ENCODE peak calls at places on chromosome 3, in nine cellular contexts. Y is ovary, B is cardiac fibroblast, D is mucosa of descending colon, V is glutamatergic neuron, L is body of pancreas, F is spleen, R is progenitor cell of endocrine pancreas, Z is AG09319. P is an unnamed sample.

GRCh38 chr3:169914321-169914720 is 2.9 kb downstream of the SAMD7 start:
- DNase-seq in R (no peak), Z (no peak), V (no peak), B (peak), D (no peak), Y (no peak), F (no peak), L (no peak), P (no peak)

GRCh38 chr3:119810018-119810435 is 28.1 kb downstream of the NR1I2 start:
- DNase-seq in V (peak), R (no peak), F (peak), Z (no peak), Y (peak), D (peak), B (peak), L (peak), P (peak)

GRCh38 chr3:182973047-182973446 is 7.3 kb downstream of the DCUN1D1 start:
- DNase-seq in L (no peak), F (no peak), R (no peak), Y (no peak), V (no peak), D (no peak), B (peak), Z (no peak), P (no peak)

GRCh38 chr3:148208975-148209374 is 488.7 kb upstream of the AGTR1 start:
- DNase-seq in L (no peak), B (peak), R (no peak), F (no peak), D (no peak), Y (no peak), V (no peak), Z (no peak), P (no peak)

GRCh38 chr3:27613846-27614500 is 108.2 kb downstream of the EOMES start:
- DNase-seq in L (no peak), D (no peak), Y (no peak), V (no peak), R (no peak), B (peak), Z (no peak), F (no peak), P (no peak)

GRCh38 chr3:111333642-111334041 is 208.4 kb upstream of the CD96 start:
- DNase-seq in Y (no peak), V (no peak), Z (no peak), R (no peak), F (no peak), L (no peak), B (peak), D (no peak), P (no peak)

GRCh38 chr3:58528629-58529028 is 8.4 kb downstream of the ACOX2 start:
- DNase-seq in L (peak), Y (no peak), Z (no peak), V (no peak), D (peak), F (no peak), B (peak), R (no peak), P (peak)

GRCh38 chr3:100682854-100683760 is 26.2 kb upstream of the TFG start:
- DNase-seq in L (no peak), V (no peak), Y (no peak), B (no peak), D (no peak), R (no peak), Z (no peak), F (no peak), P (peak)

GRCh38 chr3:3800685-3801509 is 1.7 kb downstream of the LRRN1 start:
- DNase-seq in R (peak), Z (no peak), B (no peak), D (peak), L (peak), Y (peak), V (peak), F (peak), P (peak)

GRCh38 chr3:126607214-126607908 is 47.6 kb downstream of the TXNRD3 start:
- DNase-seq in Z (no peak), V (no peak), B (peak), R (no peak), D (no peak), Y (no peak), L (no peak), F (no peak), P (no peak)

GRCh38 chr3:37054370-37054769 is 61.1 kb downstream of the MLH1 start:
- DNase-seq in B (peak), F (no peak), Z (no peak), L (no peak), Y (no peak), D (no peak), R (no peak), V (no peak), P (no peak)

GRCh38 chr3:54433846-54434245 is 311.5 kb downstream of the CACNA2D3 start:
- DNase-seq in V (peak), Y (no peak), F (no peak), R (peak), L (no peak), B (no peak), Z (no peak), D (no peak), P (no peak)

GRCh38 chr3:168865022-168865551 is 769.4 kb upstream of the GOLIM4 start:
- DNase-seq in F (no peak), R (no peak), L (no peak), Z (peak), B (peak), V (no peak), Y (no peak), D (peak), P (no peak)

GRCh38 chr3:145005427-145005826 is 1033.8 kb downstream of the DIPK2A start:
- DNase-seq in Z (no peak), D (no peak), F (no peak), B (no peak), R (no peak), Y (no peak), V (no peak), L (no peak), P (no peak)

GRCh38 chr3:50177346-50177745 is 14.1 kb upstream of the GNAT1 start:
- DNase-seq in D (no peak), Z (no peak), F (no peak), Y (no peak), R (no peak), L (peak), B (no peak), V (no peak), P (no peak)

GRCh38 chr3:195194559-195195161 is 76.3 kb downstream of the XXYLT1 start:
- DNase-seq in F (no peak), D (no peak), B (no peak), L (no peak), Z (no peak), Y (no peak), V (no peak), R (no peak), P (no peak)

GRCh38 chr3:143263844-143264243 is 144.3 kb downstream of the CHST2 start:
- DNase-seq in B (no peak), D (no peak), R (no peak), Z (no peak), Y (no peak), F (no peak), L (no peak), V (no peak), P (no peak)

GRCh38 chr3:192063570-192063969 is 602.6 kb downstream of the PYDC2 start:
- DNase-seq in Y (no peak), Z (no peak), R (no peak), L (no peak), D (peak), V (no peak), B (peak), F (peak), P (peak)

GRCh38 chr3:49807427-49808114 is 4.5 kb downstream of the INKA1 start:
- DNase-seq in F (no peak), B (no peak), R (no peak), Z (no peak), Y (no peak), V (no peak), D (no peak), L (no peak), P (no peak)

GRCh38 chr3:179450321-179450720 is 949 bp downstream of the GNB4 start:
- DNase-seq in B (peak), V (no peak), Z (no peak), F (no peak), L (no peak), Y (no peak), D (no peak), R (no peak), P (no peak)

GRCh38 chr3:59108091-59108815 is 58.4 kb upstream of the CFAP20DC start:
- DNase-seq in B (peak), L (no peak), F (no peak), R (no peak), Z (no peak), V (no peak), D (peak), Y (no peak), P (no peak)

GRCh38 chr3:197209366-197210260 is 88.8 kb downstream of the DLG1 start:
- DNase-seq in D (no peak), R (no peak), F (no peak), Y (no peak), Z (no peak), L (no peak), V (no peak), B (no peak), P (no peak)

GRCh38 chr3:181756645-181757044 is 44.9 kb downstream of the SOX2 start:
- DNase-seq in B (no peak), L (no peak), V (no peak), D (no peak), Y (no peak), Z (no peak), R (no peak), F (no peak), P (no peak)

GRCh38 chr3:197942956-197943556 is 6.9 kb upstream of the RPL35A start:
- DNase-seq in D (peak), L (no peak), V (no peak), R (no peak), B (peak), Y (no peak), Z (no peak), F (no peak), P (no peak)

GRCh38 chr3:40505599-40506462 is at the start of gene ZNF620:
- DNase-seq in B (peak), D (peak), Y (peak), V (peak), Z (no peak), L (peak), R (peak), F (peak), P (peak)

GRCh38 chr3:164401923-164402322 is 676.4 kb downstream of the SI start:
- DNase-seq in B (no peak), F (no peak), L (no peak), Z (no peak), Y (no peak), R (no peak), D (no peak), V (no peak), P (peak)

GRCh38 chr3:5250467-5251195 is 63.1 kb downstream of the EDEM1 start:
- DNase-seq in F (no peak), R (no peak), D (peak), L (peak), Y (no peak), V (no peak), B (no peak), Z (no peak), P (no peak)

GRCh38 chr3:12838179-12838965 is 3.0 kb downstream of the RPL32 start:
- DNase-seq in B (no peak), V (no peak), Z (no peak), Y (no peak), D (no peak), F (no peak), R (no peak), L (no peak), P (no peak)

GRCh38 chr3:129278970-129279906 is 568 bp downstream of the HMCES start:
- DNase-seq in F (peak), Y (peak), B (peak), D (peak), Z (no peak), R (peak), V (peak), L (peak), P (peak)

GRCh38 chr3:97579365-97579764 is 185.2 kb upstream of the ARL6 start:
- DNase-seq in Z (no peak), D (no peak), B (no peak), L (no peak), Y (no peak), F (no peak), V (no peak), R (no peak), P (no peak)

GRCh38 chr3:19946291-19946831 is 536 bp upstream of the RAB5A start:
- DNase-seq in B (no peak), F (no peak), R (no peak), D (no peak), Z (peak), L (no peak), V (no peak), Y (no peak), P (no peak)

GRCh38 chr3:111539351-111540331 is 2.4 kb upstream of the CD96 start:
- DNase-seq in L (peak), R (peak), Y (peak), Z (peak), F (peak), D (peak), V (peak), B (peak), P (no peak)

GRCh38 chr3:40660554-40660953 is 135.8 kb downstream of the ZNF621 start:
- DNase-seq in Y (no peak), L (no peak), F (no peak), B (no peak), D (peak), R (no peak), V (no peak), Z (no peak), P (no peak)

GRCh38 chr3:51622868-51623267 is 48.2 kb upstream of the TEX264 start:
- DNase-seq in F (no peak), Y (no peak), Z (peak), B (peak), D (no peak), R (no peak), L (peak), V (no peak), P (no peak)

GRCh38 chr3:63961891-63962290 is 49.7 kb upstream of the SCAANT1 start:
- DNase-seq in L (peak), R (no peak), V (no peak), F (no peak), B (peak), Z (no peak), Y (no peak), D (no peak), P (no peak)

GRCh38 chr3:179933079-179933478 is 103.7 kb downstream of the PEX5L start:
- DNase-seq in Y (no peak), B (no peak), L (no peak), Z (no peak), V (no peak), F (no peak), R (no peak), D (no peak), P (no peak)

GRCh38 chr3:24951186-24951585 is 456.5 kb upstream of the THRB start:
- DNase-seq in L (no peak), Y (no peak), D (no peak), V (no peak), Z (no peak), B (no peak), F (no peak), R (no peak), P (no peak)

GRCh38 chr3:38738630-38739395 is 77.2 kb downstream of the SCN10A start:
- DNase-seq in Y (no peak), F (no peak), L (peak), Z (no peak), D (peak), B (peak), V (peak), R (peak), P (no peak)
- TF ChIP-seq CTCF in Y (no peak), F (peak), L (peak), Z (peak), D (no peak), B (peak), V (peak), R (peak), P (peak)

DNA sequence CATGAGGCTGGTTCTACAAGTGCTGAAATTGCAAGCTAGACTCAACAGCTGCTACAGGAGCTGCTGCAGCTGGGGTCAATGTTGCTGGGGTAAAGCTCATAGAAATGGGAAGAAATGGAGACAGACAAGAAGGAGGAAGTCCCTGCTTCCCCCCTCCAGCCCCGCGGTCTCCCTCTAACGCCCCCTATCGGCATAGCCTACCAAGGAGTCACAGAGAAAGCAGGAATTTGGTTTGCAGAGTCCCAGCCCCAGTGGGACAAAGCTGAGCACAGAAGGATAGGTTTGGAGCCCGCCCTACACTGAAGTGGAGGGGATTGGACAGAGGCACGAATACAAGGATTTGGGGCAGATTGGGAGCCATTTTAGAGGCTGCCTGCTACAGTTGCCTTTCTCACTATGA is 176.9 kb upstream of the ANKRD28 start:
- DNase-seq in Y (no peak), F (no peak), Z (no peak), R (no peak), L (no peak), V (no peak), D (no peak), B (no peak), P (no peak)
- TF ChIP-seq CTCF in Y (no peak), F (no peak), Z (peak), R (peak), L (no peak), V (peak), D (no peak), B (peak), P (no peak)

DNA sequence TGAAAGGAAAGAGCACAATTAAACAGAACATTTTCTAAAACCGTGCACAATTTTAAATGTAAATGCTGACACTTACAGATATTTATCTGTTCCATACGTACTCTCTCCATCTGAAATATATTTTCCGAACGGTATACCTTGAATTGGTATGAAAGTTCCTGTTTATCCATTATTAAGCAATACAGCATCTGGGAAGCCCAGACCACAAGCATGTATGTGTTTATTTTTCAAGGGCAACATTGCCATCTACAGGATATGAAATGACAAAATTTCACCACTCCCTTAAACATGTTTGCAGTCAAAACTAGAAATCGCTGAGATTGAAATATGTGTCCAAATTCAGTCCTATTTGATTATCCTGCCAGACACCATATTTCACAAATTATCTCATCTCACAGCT is 533.5 kb downstream of the TBL1XR1 start:
- DNase-seq in B (peak), Y (no peak), V (no peak), R (no peak), Z (peak), D (no peak), L (peak), F (no peak), P (no peak)
- TF ChIP-seq CTCF in B (peak), Y (peak), V (peak), R (peak), Z (peak), D (no peak), L (peak), F (peak), P (peak)

DNA sequence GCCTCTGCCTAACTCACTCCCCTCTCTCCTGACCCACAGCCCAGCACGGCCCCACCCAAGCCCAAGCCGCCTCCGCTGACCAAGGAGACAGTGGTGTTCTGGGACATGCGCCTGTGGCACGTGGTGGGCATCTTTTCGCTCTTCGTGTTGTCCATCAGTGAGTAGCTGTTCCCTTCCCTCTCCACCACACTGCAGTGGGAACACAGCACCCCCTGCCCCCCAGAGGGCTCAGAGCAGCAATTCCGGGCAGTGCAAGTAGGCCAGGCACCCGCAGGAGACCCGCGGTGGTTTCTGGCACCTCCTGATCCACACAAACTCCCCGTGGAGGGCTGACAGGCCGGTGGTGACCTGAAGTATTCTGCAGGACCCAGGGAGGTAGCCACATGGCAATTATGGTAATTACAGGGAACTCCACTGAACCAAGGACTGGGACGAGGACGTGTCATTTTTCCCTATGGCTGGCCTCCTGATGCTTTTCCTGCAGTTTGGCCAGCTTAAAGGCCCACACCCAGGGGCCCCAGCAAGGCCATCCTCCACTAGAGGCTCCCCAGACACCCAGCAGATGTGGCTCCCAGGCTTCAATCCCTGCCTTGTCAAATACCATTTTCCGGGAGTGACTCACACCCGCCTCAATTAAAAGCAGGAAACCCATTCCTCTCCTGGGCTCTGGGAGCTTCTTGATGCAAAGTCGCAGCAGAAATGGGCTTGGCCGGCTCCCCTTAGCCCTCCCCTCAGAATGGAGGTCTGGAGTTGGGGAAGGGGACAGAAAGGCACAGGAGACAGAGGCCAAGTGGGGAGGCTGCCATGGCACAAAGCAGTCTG is 4.8 kb downstream of the TMIE start:
- DNase-seq in B (peak), R (no peak), Z (peak), L (no peak), V (peak), Y (peak), D (no peak), F (peak), P (peak)
- TF ChIP-seq CTCF in B (no peak), R (no peak), Z (no peak), L (no peak), V (no peak), Y (no peak), D (no peak), F (no peak), P (no peak)

DNA sequence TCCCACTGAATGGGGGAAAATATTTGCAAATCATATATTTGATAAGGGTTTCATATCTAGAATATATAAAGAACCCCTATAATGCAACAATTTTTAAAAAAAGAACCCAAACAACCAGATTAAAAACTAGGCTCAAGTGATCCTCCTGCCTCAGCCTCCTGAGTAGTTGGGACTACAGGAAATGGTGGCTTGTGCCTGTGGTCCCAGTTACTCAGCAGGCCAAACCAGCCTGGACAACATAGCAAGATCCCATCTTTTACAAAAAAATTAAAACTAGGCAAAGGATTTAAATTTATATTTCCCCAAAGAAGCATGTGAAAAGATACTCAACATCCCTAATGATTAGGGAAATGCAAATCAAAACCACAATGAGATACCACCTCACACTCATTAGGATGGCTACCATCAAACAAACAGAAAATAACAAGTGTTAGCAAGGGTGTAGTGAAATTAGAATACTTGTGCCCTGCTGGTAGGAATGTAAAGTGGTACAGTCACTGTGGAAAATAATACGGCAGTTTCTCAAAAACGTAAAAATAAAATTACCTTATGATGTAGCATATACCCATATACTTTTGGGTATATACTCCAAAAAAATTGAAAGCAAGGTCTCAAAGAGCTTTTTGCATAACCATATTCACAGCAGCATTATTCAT is 19.7 kb downstream of the TFDP2 start:
- DNase-seq in Z (no peak), Y (no peak), R (no peak), F (no peak), L (no peak), V (no peak), B (no peak), D (no peak), P (no peak)
- TF ChIP-seq CTCF in Z (peak), Y (no peak), R (peak), F (no peak), L (no peak), V (peak), B (peak), D (no peak), P (no peak)

GRCh38 chr3:133992385-133992784 is 37.3 kb downstream of the SLCO2A1 start:
- DNase-seq in F (no peak), D (peak), B (no peak), Z (no peak), L (no peak), V (no peak), Y (no peak), R (no peak), P (no peak)
- TF ChIP-seq CTCF in F (no peak), D (no peak), B (no peak), Z (no peak), L (no peak), V (no peak), Y (no peak), R (peak), P (no peak)

P was measured in kidney.